ENCODE peak calls at places on chromosomes 6 and 20, in nine cellular contexts. G is tibial artery; T is WTC11; Z is neural progenitor cell; V is AG04450; S is COR-L47; F is activated T-cell treated with anti-CD3 and anti-CD28 coated beads for 1 hour; R is activated naive CD4-positive, alpha-beta T cell; O is NT2/D1. D is an unnamed sample.

GRCh38 chr6:151689499-151690201 is 117.8 kb upstream of the ESR1 start:
- DNase-seq in G (no peak), V (no peak), Z (no peak), F (no peak), R (no peak), T (no peak), O (no peak), S (no peak), D (no peak)

GRCh38 chr6:1987640-1988039 is 257.8 kb downstream of the GMDS start:
- DNase-seq in V (peak; percentile 32), R (no peak), T (no peak), F (no peak), O (no peak), S (no peak), Z (no peak), G (no peak), D (no peak)

GRCh38 chr6:112287836-112288235 is 33.5 kb upstream of the LAMA4 start:
- DNase-seq in F (no peak), Z (no peak), V (no peak), G (no peak), T (no peak), O (no peak), R (no peak), S (no peak), D (no peak)

GRCh38 chr6:145206247-145206907 is 528.9 kb downstream of the EPM2A start:
- DNase-seq in Z (no peak), O (no peak), T (no peak), R (no peak), S (no peak), G (no peak), V (no peak), F (no peak), D (no peak)

GRCh38 chr6:80185492-80185891 is 79.0 kb downstream of the BCKDHB start:
- DNase-seq in V (no peak), T (no peak), S (no peak), O (no peak), F (no peak), R (no peak), Z (no peak), G (no peak), D (no peak)

GRCh38 chr6:140052757-140053729 is 678.6 kb upstream of the CITED2 start:
- DNase-seq in Z (peak; percentile 41), F (no peak), O (no peak), V (no peak), T (peak; percentile 13), S (no peak), G (no peak), R (no peak), D (no peak)

GRCh38 chr6:90940812-90941481 is 354.1 kb upstream of the MAP3K7 start:
- DNase-seq in Z (peak; percentile 51), G (no peak), F (no peak), T (no peak), V (peak; percentile 10), R (no peak), O (peak; percentile 32), S (peak; percentile 54), D (no peak)

GRCh38 chr6:118558811-118559217 is 10.7 kb downstream of the PLN start:
- DNase-seq in T (no peak), Z (no peak), O (no peak), F (no peak), R (no peak), S (no peak), G (no peak), V (no peak), D (no peak)

GRCh38 chr20:39092733-39093410 is 130.7 kb downstream of the DHX35 start:
- DNase-seq in O (no peak), Z (no peak), R (no peak), T (no peak), G (no peak), V (no peak), S (no peak), F (no peak), D (no peak)

GRCh38 chr6:133546098-133546497 is 304.9 kb downstream of the EYA4 start:
- DNase-seq in G (no peak), F (no peak), V (peak; percentile 96), T (no peak), O (no peak), R (no peak), S (no peak), Z (no peak), D (no peak)

GRCh38 chr20:46129955-46130481 is 11.9 kb downstream of the CD40 start:
- DNase-seq in F (no peak), G (no peak), V (no peak), O (no peak), T (no peak), S (peak; percentile 59), Z (no peak), R (no peak), D (peak; percentile 22)

GRCh38 chr6:55198708-55199107 is 24.4 kb downstream of the HCRTR2 start:
- DNase-seq in F (no peak), G (no peak), O (no peak), R (no peak), T (no peak), V (no peak), S (no peak), Z (peak; percentile 10), D (no peak)

D was measured in pancreas.